ENCODE peak calls at places on chromosome 14, in six cellular contexts. B is SK-N-SH, I is adrenal gland, F is vagina, M is uterus, L is IMR-90. Y is an unnamed sample. For H3K4me1, the result is how much of the 10 kb centered on the place peaks cover.

GRCh38 chr14:67269338-67270060 is 28.3 kb downstream of the PALS1 start:
- DNase-seq in B (peak), I (no peak), F (no peak), M (no peak), L (peak), Y (no peak)

GRCh38 chr14:90521121-90521929 is 124.5 kb downstream of the CALM1 start:
- DNase-seq in B (no peak), I (peak), F (no peak), M (peak), L (no peak), Y (no peak)

GRCh38 chr14:102770910-102771543 is 6.2 kb upstream of the TRAF3 start:
- DNase-seq in B (no peak), I (no peak), F (no peak), M (no peak), L (no peak), Y (no peak)

GRCh38 chr14:75982724-75983358 is 1.0 kb upstream of the TGFB3 start:
- DNase-seq in B (no peak), I (peak), F (no peak), M (peak), L (peak), Y (no peak)

GRCh38 chr14:90614696-90615260 is 201.5 kb downstream of the TTC7B start:
- DNase-seq in B (no peak), I (no peak), F (no peak), M (no peak), L (no peak), Y (no peak)

GRCh38 chr14:70192915-70193314 is 4.2 kb upstream of the SLC8A3 start:
- DNase-seq in B (peak), I (no peak), F (no peak), M (no peak), L (no peak), Y (no peak)

GRCh38 chr14:95765016-95765415 is 51.1 kb upstream of the TCL1A start:
- DNase-seq in B (no peak), I (no peak), F (no peak), M (no peak), L (no peak), Y (no peak)

GRCh38 chr14:44113769-44114730 is 393.0 kb downstream of the FSCB start:
- DNase-seq in B (no peak), I (no peak), F (no peak), M (no peak), L (no peak), Y (no peak)

GRCh38 chr14:33210304-33210703 is 271.6 kb downstream of the NPAS3 start:
- DNase-seq in B (no peak), I (peak), F (no peak), M (no peak), L (peak), Y (peak)

GRCh38 chr14:95054346-95055280 is 102.7 kb downstream of the DICER1 start:
- DNase-seq in B (no peak), I (no peak), F (no peak), M (no peak), L (no peak), Y (no peak)

GRCh38 chr14:96383445-96383844 is 8.5 kb upstream of the AK7 start:
- DNase-seq in B (no peak), I (no peak), F (no peak), M (no peak), L (peak), Y (peak)

GRCh38 chr14:26773906-26774593 is 176.2 kb upstream of the NOVA1 start:
- DNase-seq in B (no peak), I (no peak), F (no peak), M (no peak), L (no peak), Y (peak)

GRCh38 chr14:67636361-67636919 is 16.7 kb downstream of the ARG2 start:
- DNase-seq in B (no peak), I (no peak), F (no peak), M (no peak), L (peak), Y (peak)

GRCh38 chr14:49612251-49612650 is 8.2 kb downstream of the RPL36AL start:
- DNase-seq in B (no peak), I (no peak), F (no peak), M (no peak), L (no peak), Y (no peak)

GRCh38 chr14:91142214-91142668 is 28.4 kb downstream of the DGLUCY start:
- DNase-seq in B (no peak), I (no peak), F (no peak), M (no peak), L (no peak), Y (no peak)

GRCh38 chr14:104510794-104511611 is 68.6 kb upstream of the C14orf180 start:
- DNase-seq in B (peak), I (no peak), F (peak), M (no peak), L (no peak), Y (no peak)

GRCh38 chr14:24264298-24264697 is 1.3 kb upstream of the TGM1 start:
- DNase-seq in B (no peak), I (no peak), F (no peak), M (no peak), L (no peak), Y (peak)

GRCh38 chr14:50997712-50998111 is 53.4 kb upstream of the PYGL start:
- DNase-seq in B (no peak), I (no peak), F (no peak), M (no peak), L (no peak), Y (no peak)

GRCh38 chr14:58668848-58669480 is 31.2 kb downstream of the DACT1 start:
- DNase-seq in B (no peak), I (no peak), F (no peak), M (no peak), L (no peak), Y (no peak)

GRCh38 chr14:54776361-54777001 is 126.1 kb downstream of the GCH1 start:
- DNase-seq in B (peak), I (peak), F (no peak), M (no peak), L (peak), Y (peak)

GRCh38 chr14:71488703-71489141 is 443.5 kb upstream of the RGS6 start:
- DNase-seq in B (no peak), I (no peak), F (no peak), M (no peak), L (peak), Y (no peak)

GRCh38 chr14:23376477-23377200 is at the start of gene CMTM5:
- DNase-seq in B (no peak), I (no peak), F (no peak), M (no peak), L (no peak), Y (no peak)

GRCh38 chr14:82710257-82710841 is 1176.7 kb upstream of the SEL1L start:
- DNase-seq in B (peak), I (peak), F (no peak), M (peak), L (peak), Y (peak)

GRCh38 chr14:99035712-99036593 is 236.0 kb downstream of the BCL11B start:
- DNase-seq in B (peak), I (peak), F (no peak), M (peak), L (peak), Y (peak)

GRCh38 chr14:91154851-91155625 is 41.2 kb downstream of the DGLUCY start:
- DNase-seq in B (peak), I (peak), F (no peak), M (peak), L (peak), Y (peak)

GRCh38 chr14:30869525-30870150 is 4.7 kb upstream of the COCH start:
- DNase-seq in B (no peak), I (no peak), F (no peak), M (no peak), L (no peak), Y (no peak)

GRCh38 chr14:83309833-83310232 is 1776.2 kb upstream of the SEL1L start:
- DNase-seq in B (no peak), I (no peak), F (no peak), M (no peak), L (no peak), Y (no peak)

GRCh38 chr14:56137842-56138241 is 19.6 kb downstream of the PELI2 start:
- DNase-seq in B (no peak), I (no peak), F (no peak), M (no peak), L (no peak), Y (no peak)

GRCh38 chr14:24366664-24367505 is 1.1 kb upstream of the NFATC4 start:
- DNase-seq in B (peak), I (peak), F (no peak), M (peak), L (peak), Y (peak)

GRCh38 chr14:81348086-81348485 is 52.0 kb downstream of the STON2 start:
- DNase-seq in B (no peak), I (no peak), F (no peak), M (no peak), L (no peak), Y (no peak)

GRCh38 chr14:100594625-100594951 is 7.4 kb upstream of the BEGAIN start:
- DNase-seq in B (no peak), I (no peak), F (no peak), M (no peak), L (no peak), Y (no peak)

GRCh38 chr14:71733210-71733883 is 198.9 kb upstream of the RGS6 start:
- DNase-seq in B (no peak), I (no peak), F (no peak), M (no peak), L (peak), Y (no peak)

GRCh38 chr14:70188292-70188607 is 501 bp downstream of the SLC8A3 start:
- DNase-seq in B (peak), I (no peak), F (no peak), M (no peak), L (no peak), Y (no peak)

GRCh38 chr14:52259452-52259851 is 8.0 kb upstream of the PTGDR start:
- DNase-seq in B (no peak), I (no peak), F (no peak), M (no peak), L (no peak), Y (no peak)
- TF ChIP-seq CTCF in B (no peak), I (no peak), F (no peak), M (no peak), L (no peak), Y (no peak)

GRCh38 chr14:35366521-35366976 is 38.0 kb downstream of the NFKBIA start:
- DNase-seq in B (no peak), I (no peak), F (no peak), M (no peak), L (no peak), Y (no peak)
- H3K4me1 ChIP-seq in B (under half), I (under half), F (under half), M (under half), L (under half), Y (under half)

DNA sequence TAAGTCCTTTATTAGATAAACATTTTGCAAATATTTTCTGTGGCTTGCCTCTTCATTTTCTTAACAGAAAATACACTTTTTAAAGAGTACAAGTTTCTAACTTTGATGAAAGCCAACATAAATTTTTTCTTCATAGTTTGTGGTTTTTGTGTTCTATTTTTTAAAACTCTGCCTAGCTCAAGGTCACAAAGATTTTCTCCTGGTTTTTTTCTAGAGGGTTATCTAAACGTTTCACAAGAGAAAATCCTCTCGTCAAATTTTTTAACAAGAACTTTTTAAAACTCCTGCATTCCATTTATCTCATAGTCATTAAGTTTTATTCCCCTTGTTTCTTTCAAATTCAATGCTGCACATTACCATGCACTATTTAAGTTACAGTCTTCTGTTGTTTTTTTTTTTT is 8.2 kb downstream of the AREL1 start:
- DNase-seq in B (no peak), I (no peak), F (no peak), M (no peak), L (no peak), Y (no peak)
- TF ChIP-seq CTCF in B (no peak), I (no peak), F (no peak), M (no peak), L (no peak), Y (no peak)

GRCh38 chr14:64012720-64013119 is 159.9 kb downstream of the SYNE2 start:
- DNase-seq in B (no peak), I (no peak), F (no peak), M (no peak), L (no peak), Y (no peak)

GRCh38 chr14:64005822-64006221 is 153.0 kb downstream of the SYNE2 start:
- DNase-seq in B (no peak), I (no peak), F (no peak), M (no peak), L (no peak), Y (no peak)

GRCh38 chr14:64012003-64012402 is 159.2 kb downstream of the SYNE2 start:
- DNase-seq in B (no peak), I (no peak), F (no peak), M (no peak), L (no peak), Y (no peak)

DNA sequence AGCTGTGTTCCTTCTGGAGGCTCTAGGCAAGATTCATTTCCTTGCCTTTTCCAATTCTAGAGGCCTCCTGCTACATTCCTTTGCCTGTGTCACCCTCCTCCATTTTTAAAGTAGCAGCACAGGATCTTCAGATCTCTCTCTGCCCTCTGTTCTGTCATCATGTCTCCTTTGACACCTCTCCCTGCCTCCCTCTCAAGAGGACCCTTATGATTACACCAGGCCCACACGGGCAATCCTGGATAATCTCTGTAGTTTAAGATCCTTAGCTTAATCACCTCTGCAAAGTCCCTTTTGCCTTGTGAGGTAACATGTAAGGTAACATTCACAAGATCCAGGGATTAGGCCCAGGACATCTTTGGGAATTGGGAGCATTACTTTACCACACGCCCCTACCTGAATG is 155.2 kb downstream of the SYNE2 start:
- DNase-seq in B (no peak), I (no peak), F (no peak), M (no peak), L (no peak), Y (no peak)
- H3K4me1 ChIP-seq in B (under half), I (under half), F (under half), M (under half), L (under half), Y (under half)

Y was measured in foreskin keratinocyte.